ENCODE peak calls at places on chromosomes 2 and 18, in six cellular contexts. One of them, this sample, is unnamed.

GRCh38 chr2:68365087-68365486 is at the start of gene PLEK:
- DNase-seq in suprapubic skin: no peak
- DNase-seq in stomach: peak
- DNase-seq in adrenal gland: peak
- DNase-seq in A549: no peak
- DNase-seq in tibial nerve: peak
- DNase-seq in this sample: no peak

GRCh38 chr2:175154670-175155082 is 13.3 kb downstream of the ATF2 start:
- DNase-seq in suprapubic skin: no peak
- DNase-seq in stomach: no peak
- DNase-seq in adrenal gland: no peak
- DNase-seq in A549: no peak
- DNase-seq in tibial nerve: no peak
- DNase-seq in this sample: no peak

GRCh38 chr18:3269241-3269640 is 7.3 kb downstream of the MYL12B start:
- DNase-seq in suprapubic skin: no peak
- DNase-seq in stomach: no peak
- DNase-seq in adrenal gland: no peak
- DNase-seq in A549: no peak
- DNase-seq in tibial nerve: no peak
- DNase-seq in this sample: no peak

GRCh38 chr2:146990311-146990781 is 854.5 kb upstream of the ACVR2A start:
- DNase-seq in suprapubic skin: no peak
- DNase-seq in stomach: no peak
- DNase-seq in adrenal gland: no peak
- DNase-seq in A549: no peak
- DNase-seq in tibial nerve: no peak
- DNase-seq in this sample: no peak

GRCh38 chr2:38509947-38510326 is 92.8 kb downstream of the HNRNPLL start:
- DNase-seq in suprapubic skin: no peak
- DNase-seq in stomach: no peak
- DNase-seq in adrenal gland: no peak
- DNase-seq in A549: no peak
- DNase-seq in tibial nerve: no peak
- DNase-seq in this sample: no peak

GRCh38 chr18:36589857-36590543 is 238.8 kb downstream of the TPGS2 start:
- DNase-seq in suprapubic skin: no peak
- DNase-seq in stomach: no peak
- DNase-seq in adrenal gland: no peak
- DNase-seq in A549: no peak
- DNase-seq in tibial nerve: no peak
- DNase-seq in this sample: no peak

GRCh38 chr2:72539145-72539552 is 286.7 kb downstream of the EXOC6B start:
- DNase-seq in suprapubic skin: no peak
- DNase-seq in stomach: no peak
- DNase-seq in adrenal gland: no peak
- DNase-seq in A549: no peak
- DNase-seq in tibial nerve: peak
- DNase-seq in this sample: no peak

GRCh38 chr18:73975266-73975665 is 172.4 kb downstream of the FBXO15 start:
- DNase-seq in suprapubic skin: no peak
- DNase-seq in stomach: no peak
- DNase-seq in adrenal gland: no peak
- DNase-seq in A549: no peak
- DNase-seq in tibial nerve: no peak
- DNase-seq in this sample: no peak

GRCh38 chr18:47870605-47871004 is 59.9 kb downstream of the SMAD2 start:
- DNase-seq in suprapubic skin: no peak
- DNase-seq in stomach: no peak
- DNase-seq in adrenal gland: no peak
- DNase-seq in A549: no peak
- DNase-seq in tibial nerve: no peak
- DNase-seq in this sample: no peak

GRCh38 chr2:179569834-179570233 is 291.6 kb downstream of the ZNF385B start:
- DNase-seq in suprapubic skin: no peak
- DNase-seq in stomach: no peak
- DNase-seq in adrenal gland: no peak
- DNase-seq in A549: no peak
- DNase-seq in tibial nerve: peak
- DNase-seq in this sample: no peak

GRCh38 chr2:179571141-179571713 is 290.2 kb downstream of the ZNF385B start:
- DNase-seq in suprapubic skin: no peak
- DNase-seq in stomach: no peak
- DNase-seq in adrenal gland: no peak
- DNase-seq in A549: no peak
- DNase-seq in tibial nerve: no peak
- DNase-seq in this sample: no peak

GRCh38 chr2:179571721-179572120 is 289.7 kb downstream of the ZNF385B start:
- DNase-seq in suprapubic skin: no peak
- DNase-seq in stomach: no peak
- DNase-seq in adrenal gland: no peak
- DNase-seq in A549: no peak
- DNase-seq in tibial nerve: no peak
- DNase-seq in this sample: no peak

GRCh38 chr2:179574061-179574519 is 287.3 kb downstream of the ZNF385B start:
- DNase-seq in suprapubic skin: no peak
- DNase-seq in stomach: no peak
- DNase-seq in adrenal gland: no peak
- DNase-seq in A549: no peak
- DNase-seq in tibial nerve: no peak
- DNase-seq in this sample: no peak

DNA sequence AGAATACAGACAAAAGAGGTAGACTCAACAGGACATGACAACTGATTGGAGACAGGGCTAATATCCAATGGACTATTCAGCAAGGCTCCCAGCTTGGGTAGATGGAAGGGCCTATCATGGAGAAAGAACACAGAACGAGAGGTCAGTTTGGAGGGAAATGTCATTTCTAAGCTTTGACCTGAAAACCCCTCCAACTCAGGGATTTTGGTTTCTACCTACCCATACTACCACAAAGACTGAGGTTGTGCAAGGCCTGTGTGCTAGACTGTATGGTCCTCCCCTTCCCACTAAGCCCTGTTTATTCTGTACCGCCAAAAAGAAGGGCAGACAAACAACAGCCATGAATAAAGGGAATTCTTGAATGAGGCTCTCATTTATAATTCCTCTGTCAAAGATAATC is 288.9 kb downstream of the ZNF385B start:
- DNase-seq in suprapubic skin: no peak
- DNase-seq in stomach: no peak
- DNase-seq in adrenal gland: no peak
- DNase-seq in A549: no peak
- DNase-seq in tibial nerve: no peak
- DNase-seq in this sample: no peak
- TF ChIP-seq CTCF in suprapubic skin: no peak
- TF ChIP-seq CTCF in stomach: no peak
- TF ChIP-seq CTCF in adrenal gland: no peak
- TF ChIP-seq CTCF in A549: no peak
- TF ChIP-seq CTCF in tibial nerve: no peak
- TF ChIP-seq CTCF in this sample: no peak

GRCh38 chr2:27663160-27663462 is 303 bp downstream of the SUPT7L start:
- DNase-seq in suprapubic skin: no peak
- DNase-seq in stomach: peak
- DNase-seq in adrenal gland: no peak
- DNase-seq in A549: no peak
- DNase-seq in tibial nerve: no peak
- DNase-seq in this sample: no peak

GRCh38 chr2:27664245-27664574 is 521 bp downstream of the SLC4A1AP start:
- DNase-seq in suprapubic skin: no peak
- DNase-seq in stomach: no peak
- DNase-seq in adrenal gland: no peak
- DNase-seq in A549: no peak
- DNase-seq in tibial nerve: no peak
- DNase-seq in this sample: no peak

GRCh38 chr2:27664622-27665363 is 1.1 kb downstream of the SLC4A1AP start:
- DNase-seq in suprapubic skin: no peak
- DNase-seq in stomach: no peak
- DNase-seq in adrenal gland: no peak
- DNase-seq in A549: no peak
- DNase-seq in tibial nerve: no peak
- DNase-seq in this sample: no peak

GRCh38 chr2:27661371-27661770 is 2.0 kb downstream of the SUPT7L start:
- DNase-seq in suprapubic skin: no peak
- DNase-seq in stomach: no peak
- DNase-seq in adrenal gland: no peak
- DNase-seq in A549: no peak
- DNase-seq in tibial nerve: no peak
- DNase-seq in this sample: no peak

DNA sequence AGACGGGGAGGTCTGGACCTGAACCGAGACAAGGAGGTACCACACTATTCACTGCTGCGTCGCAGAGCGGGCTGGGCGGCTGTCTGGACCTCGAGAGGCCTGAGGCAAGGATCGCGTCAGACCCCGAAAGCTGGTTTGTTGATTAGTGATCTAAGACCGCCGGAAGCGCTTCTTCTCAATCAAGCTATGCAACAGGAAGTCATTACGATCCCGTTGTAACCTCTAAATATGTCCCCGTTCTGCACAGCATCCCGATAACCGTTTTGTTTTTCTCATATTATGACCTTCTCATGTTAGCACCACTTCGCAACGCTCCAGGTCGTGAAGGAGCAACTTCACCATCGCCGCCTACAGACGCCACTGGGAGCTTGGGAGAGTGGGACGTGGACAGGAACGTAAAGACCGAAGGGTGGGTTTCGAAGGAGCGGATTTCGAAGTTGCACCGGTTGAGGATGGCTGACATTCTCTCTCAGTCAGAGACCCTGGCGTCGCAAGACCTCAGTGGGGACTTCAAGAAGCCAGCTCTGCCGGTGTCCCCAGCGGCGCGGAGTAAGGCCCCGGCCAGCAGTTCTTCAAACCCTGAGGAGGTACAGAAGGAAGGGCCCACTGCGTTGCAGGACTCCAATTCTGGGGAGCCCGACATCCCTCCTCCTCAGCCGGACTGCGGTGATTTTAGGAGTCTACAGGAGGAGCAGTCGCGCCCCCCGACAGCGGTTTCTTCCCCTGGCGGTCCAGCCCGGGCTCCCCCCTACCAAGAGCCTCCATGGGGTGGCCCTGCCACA is at the start of the genes SLC4A1AP and SUPT7L:
- DNase-seq in suprapubic skin: peak
- DNase-seq in stomach: peak
- DNase-seq in adrenal gland: peak
- DNase-seq in A549: peak
- DNase-seq in tibial nerve: peak
- DNase-seq in this sample: peak
- TF ChIP-seq POLR2A in suprapubic skin: peak
- TF ChIP-seq POLR2A in stomach: no peak
- TF ChIP-seq POLR2A in adrenal gland: peak
- TF ChIP-seq POLR2A in A549: peak
- TF ChIP-seq POLR2A in tibial nerve: no peak
- TF ChIP-seq POLR2A in this sample: peak

DNA sequence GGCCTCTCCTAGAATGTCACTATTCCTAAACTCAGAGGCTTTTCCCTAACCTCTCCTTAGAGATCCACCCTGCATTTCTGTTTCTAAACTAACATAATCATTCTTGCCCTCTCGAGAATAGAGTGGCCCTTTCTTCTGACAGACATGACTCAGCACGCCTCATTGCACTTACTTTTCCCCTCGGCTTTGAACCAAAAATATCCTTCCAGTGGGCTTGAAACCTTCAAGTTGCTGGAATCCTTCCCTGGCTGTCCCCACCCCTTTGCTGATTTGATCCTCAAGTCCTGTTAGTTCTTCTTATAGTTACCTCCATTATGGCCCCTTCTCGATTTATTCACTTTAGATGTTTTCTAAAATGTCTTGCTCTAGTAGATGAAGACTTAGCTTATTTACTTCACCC is 158.0 kb downstream of the LTBP1 start:
- DNase-seq in suprapubic skin: no peak
- DNase-seq in stomach: no peak
- DNase-seq in adrenal gland: no peak
- DNase-seq in A549: no peak
- DNase-seq in tibial nerve: no peak
- DNase-seq in this sample: no peak
- H3K4me3 ChIP-seq in suprapubic skin: no peak
- H3K4me3 ChIP-seq in stomach: no peak
- H3K4me3 ChIP-seq in adrenal gland: no peak
- H3K4me3 ChIP-seq in A549: no peak
- H3K4me3 ChIP-seq in tibial nerve: no peak
- H3K4me3 ChIP-seq in this sample: no peak

GRCh38 chr2:158575051-158575635 is 118.4 kb downstream of the PKP4 start:
- DNase-seq in suprapubic skin: no peak
- DNase-seq in stomach: no peak
- DNase-seq in adrenal gland: no peak
- DNase-seq in A549: no peak
- DNase-seq in tibial nerve: no peak
- DNase-seq in this sample: no peak
- TF ChIP-seq CTCF in suprapubic skin: no peak
- TF ChIP-seq CTCF in stomach: no peak
- TF ChIP-seq CTCF in adrenal gland: no peak
- TF ChIP-seq CTCF in A549: no peak
- TF ChIP-seq CTCF in tibial nerve: no peak
- TF ChIP-seq CTCF in this sample: no peak